ENCODE peak calls at places on chromosomes 11 and 22, in seven cellular contexts. N, E, K, V, W, P and B are unnamed samples.

GRCh38 chr22:20386972-20387371 is 7.0 kb upstream of the ZNF74 start:
- DNase-seq in N (no peak), E (no peak), K (no peak), V (no peak), W (no peak), P (no peak), B (no peak)

GRCh38 chr11:122796128-122796717 is 42.1 kb upstream of the CRTAM start:
- DNase-seq in N (peak), E (peak), K (no peak), V (peak), W (peak), P (peak), B (no peak)

GRCh38 chr11:104148074-104148473 is 15.9 kb downstream of the PDGFD start:
- DNase-seq in N (no peak), E (no peak), K (no peak), V (no peak), W (no peak), P (no peak), B (no peak)

GRCh38 chr11:58775066-58775708 is 43.4 kb upstream of the GLYAT start:
- DNase-seq in N (no peak), E (no peak), K (no peak), V (no peak), W (no peak), P (no peak), B (no peak)

GRCh38 chr11:92861641-92862040 is 107.8 kb upstream of the MTNR1B start:
- DNase-seq in N (no peak), E (no peak), K (no peak), V (peak), W (no peak), P (no peak), B (no peak)

GRCh38 chr11:40306938-40307548 is 1152.4 kb downstream of the LRRC4C start:
- DNase-seq in N (no peak), E (no peak), K (no peak), V (peak), W (peak), P (no peak), B (peak)

GRCh38 chr11:100827934-100828661 is 141.0 kb downstream of the ARHGAP42 start:
- DNase-seq in N (no peak), E (no peak), K (no peak), V (peak), W (peak), P (no peak), B (no peak)

GRCh38 chr11:15843309-15843857 is 513.0 kb downstream of the SOX6 start:
- DNase-seq in N (peak), E (no peak), K (no peak), V (no peak), W (no peak), P (no peak), B (peak)

GRCh38 chr11:100774132-100774531 is 87.0 kb downstream of the ARHGAP42 start:
- DNase-seq in N (no peak), E (no peak), K (no peak), V (no peak), W (no peak), P (no peak), B (no peak)

GRCh38 chr22:39176067-39176621 is 23.7 kb upstream of the CBX7 start:
- DNase-seq in N (peak), E (peak), K (peak), V (peak), W (no peak), P (no peak), B (no peak)

GRCh38 chr22:23204541-23205157 is 24.3 kb downstream of the BCR start:
- DNase-seq in N (peak), E (peak), K (peak), V (no peak), W (no peak), P (no peak), B (no peak)

GRCh38 chr22:39559456-39560105 is 11.0 kb upstream of the CACNA1I start:
- DNase-seq in N (no peak), E (no peak), K (no peak), V (peak), W (no peak), P (no peak), B (no peak)

GRCh38 chr11:64842851-64843841 is 1.3 kb downstream of the CDC42BPG start:
- DNase-seq in N (no peak), E (no peak), K (no peak), V (peak), W (peak), P (no peak), B (no peak)

GRCh38 chr11:101188173-101188572 is 58.6 kb upstream of the PGR start:
- DNase-seq in N (no peak), E (no peak), K (no peak), V (no peak), W (no peak), P (no peak), B (no peak)

GRCh38 chr11:35822815-35823495 is 120.9 kb upstream of the LDLRAD3 start:
- DNase-seq in N (no peak), E (no peak), K (no peak), V (no peak), W (no peak), P (no peak), B (no peak)

GRCh38 chr22:46349681-46350080 is 14.2 kb downstream of the TRMU start:
- DNase-seq in N (no peak), E (no peak), K (peak), V (no peak), W (no peak), P (no peak), B (no peak)

GRCh38 chr22:46347646-46348045 is 12.1 kb downstream of the TRMU start:
- DNase-seq in N (no peak), E (no peak), K (peak), V (no peak), W (no peak), P (no peak), B (no peak)

GRCh38 chr22:46349238-46349637 is 13.7 kb downstream of the TRMU start:
- DNase-seq in N (no peak), E (no peak), K (peak), V (no peak), W (no peak), P (no peak), B (no peak)

GRCh38 chr22:46346680-46347405 is 11.3 kb downstream of the TRMU start:
- DNase-seq in N (peak), E (no peak), K (peak), V (no peak), W (no peak), P (no peak), B (no peak)

GRCh38 chr22:46348099-46348695 is 12.7 kb downstream of the TRMU start:
- DNase-seq in N (no peak), E (no peak), K (peak), V (no peak), W (no peak), P (no peak), B (no peak)
- H3K27ac ChIP-seq in N (peak), E (no peak), K (no peak), V (no peak), W (no peak), P (no peak), B (no peak)

GRCh38 chr11:96256213-96256580 is 86.8 kb downstream of the MAML2 start:
- DNase-seq in N (no peak), E (no peak), K (no peak), V (no peak), W (no peak), P (no peak), B (no peak)

GRCh38 chr11:96257972-96258951 is 84.7 kb downstream of the MAML2 start:
- DNase-seq in N (no peak), E (no peak), K (no peak), V (no peak), W (no peak), P (peak), B (no peak)

GRCh38 chr11:96256604-96257003 is 86.4 kb downstream of the MAML2 start:
- DNase-seq in N (no peak), E (no peak), K (no peak), V (no peak), W (no peak), P (no peak), B (no peak)

GRCh38 chr11:96254854-96255253 is 88.1 kb downstream of the MAML2 start:
- DNase-seq in N (no peak), E (no peak), K (no peak), V (no peak), W (no peak), P (no peak), B (no peak)

GRCh38 chr11:96257036-96257435 is 86.0 kb downstream of the MAML2 start:
- DNase-seq in N (no peak), E (no peak), K (no peak), V (no peak), W (no peak), P (no peak), B (no peak)
- H3K27ac ChIP-seq in N (no peak), E (no peak), K (no peak), V (no peak), W (peak), P (no peak), B (peak)

GRCh38 chr22:26740253-26740652 is 82.9 kb downstream of the MIAT start:
- DNase-seq in N (no peak), E (no peak), K (no peak), V (peak), W (no peak), P (no peak), B (no peak)

GRCh38 chr22:26735019-26735409 is 77.6 kb downstream of the MIAT start:
- DNase-seq in N (peak), E (no peak), K (no peak), V (no peak), W (no peak), P (no peak), B (no peak)

GRCh38 chr22:26737262-26737661 is 79.9 kb downstream of the MIAT start:
- DNase-seq in N (no peak), E (no peak), K (no peak), V (no peak), W (no peak), P (no peak), B (no peak)

GRCh38 chr22:26732284-26732683 is 74.9 kb downstream of the MIAT start:
- DNase-seq in N (no peak), E (no peak), K (no peak), V (no peak), W (no peak), P (no peak), B (no peak)

DNA sequence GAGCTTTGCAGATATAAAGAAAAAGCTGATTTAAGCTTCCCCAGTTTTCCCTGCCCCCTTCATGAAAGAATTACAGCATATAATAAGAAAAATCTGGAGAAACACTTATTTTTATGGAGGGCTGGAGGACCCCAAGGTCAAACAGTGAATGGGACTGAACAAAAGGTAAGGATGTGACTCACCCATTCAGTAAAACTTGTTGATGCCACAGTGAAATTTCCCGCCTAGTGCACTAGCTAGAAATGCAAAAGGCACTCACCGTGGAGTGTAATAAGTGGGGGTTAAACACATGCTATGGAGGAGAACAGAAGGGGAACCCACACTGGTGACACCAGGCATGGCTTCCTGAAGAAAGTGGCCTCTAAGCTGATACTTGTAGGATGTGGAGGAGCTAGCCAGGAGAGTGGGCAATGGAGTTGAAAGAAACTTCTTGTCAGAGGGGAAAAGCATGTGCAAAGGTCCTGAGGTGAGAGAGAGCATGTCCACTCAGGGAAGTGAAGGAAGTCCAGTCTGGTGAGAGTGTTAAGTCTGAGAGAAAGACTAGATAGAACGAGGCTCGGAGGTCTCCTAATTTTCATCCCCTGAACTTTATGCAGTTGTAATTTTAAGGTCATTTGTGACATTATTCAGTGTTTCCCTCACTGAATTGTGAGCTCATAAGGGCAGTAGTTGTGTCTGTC is 77.1 kb downstream of the MIAT start:
- DNase-seq in N (no peak), E (no peak), K (no peak), V (no peak), W (no peak), P (no peak), B (no peak)
- H3K27ac ChIP-seq in N (peak), E (peak), K (no peak), V (no peak), W (no peak), P (no peak), B (no peak)

DNA sequence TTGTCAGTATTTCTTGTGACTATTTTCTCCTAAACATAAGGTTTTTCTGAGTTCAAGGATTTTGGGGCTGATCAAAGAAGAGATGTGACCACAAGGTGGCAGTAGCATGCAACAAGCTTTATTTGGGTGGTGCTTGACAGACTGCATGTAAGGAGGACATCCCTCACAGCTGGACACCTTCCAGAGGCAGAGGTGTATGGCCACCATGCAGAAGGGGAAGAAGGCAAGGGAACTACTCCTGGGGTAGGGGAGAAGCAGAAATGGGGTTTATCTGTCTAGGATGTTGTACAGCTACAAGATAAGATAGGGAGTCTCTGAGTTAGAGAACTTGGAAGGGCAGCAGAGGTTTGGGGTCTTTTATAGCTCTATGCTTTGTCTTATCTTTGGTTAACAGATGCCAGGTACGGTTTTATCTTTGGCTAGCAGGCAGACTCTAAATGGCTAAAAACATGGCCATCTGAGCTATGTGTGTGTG is 5.1 kb upstream of the BIRC2 start:
- DNase-seq in N (peak), E (peak), K (peak), V (peak), W (peak), P (peak), B (no peak)
- H3K27ac ChIP-seq in N (no peak), E (no peak), K (no peak), V (no peak), W (no peak), P (no peak), B (no peak)

DNA sequence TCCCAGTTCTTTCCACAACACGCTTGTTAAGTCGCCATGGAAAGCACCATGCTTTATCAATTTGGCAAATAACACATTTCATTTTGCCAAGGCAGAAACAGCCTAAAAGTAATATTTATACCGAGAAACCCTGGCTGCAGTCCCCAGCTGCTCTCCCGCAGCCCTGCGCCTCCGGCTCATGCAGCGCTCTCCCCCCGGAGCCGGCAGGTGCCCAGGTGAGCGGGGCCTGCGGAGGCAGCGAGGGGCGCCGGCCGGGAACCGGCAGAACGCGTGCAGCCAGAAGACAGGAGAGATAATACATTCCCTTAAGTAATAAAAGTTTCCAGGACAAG is 651 bp upstream of the ARHGEF12 start:
- DNase-seq in N (no peak), E (no peak), K (no peak), V (no peak), W (peak), P (peak), B (no peak)
- H3K27ac ChIP-seq in N (peak), E (peak), K (peak), V (peak), W (peak), P (peak), B (peak)

DNA sequence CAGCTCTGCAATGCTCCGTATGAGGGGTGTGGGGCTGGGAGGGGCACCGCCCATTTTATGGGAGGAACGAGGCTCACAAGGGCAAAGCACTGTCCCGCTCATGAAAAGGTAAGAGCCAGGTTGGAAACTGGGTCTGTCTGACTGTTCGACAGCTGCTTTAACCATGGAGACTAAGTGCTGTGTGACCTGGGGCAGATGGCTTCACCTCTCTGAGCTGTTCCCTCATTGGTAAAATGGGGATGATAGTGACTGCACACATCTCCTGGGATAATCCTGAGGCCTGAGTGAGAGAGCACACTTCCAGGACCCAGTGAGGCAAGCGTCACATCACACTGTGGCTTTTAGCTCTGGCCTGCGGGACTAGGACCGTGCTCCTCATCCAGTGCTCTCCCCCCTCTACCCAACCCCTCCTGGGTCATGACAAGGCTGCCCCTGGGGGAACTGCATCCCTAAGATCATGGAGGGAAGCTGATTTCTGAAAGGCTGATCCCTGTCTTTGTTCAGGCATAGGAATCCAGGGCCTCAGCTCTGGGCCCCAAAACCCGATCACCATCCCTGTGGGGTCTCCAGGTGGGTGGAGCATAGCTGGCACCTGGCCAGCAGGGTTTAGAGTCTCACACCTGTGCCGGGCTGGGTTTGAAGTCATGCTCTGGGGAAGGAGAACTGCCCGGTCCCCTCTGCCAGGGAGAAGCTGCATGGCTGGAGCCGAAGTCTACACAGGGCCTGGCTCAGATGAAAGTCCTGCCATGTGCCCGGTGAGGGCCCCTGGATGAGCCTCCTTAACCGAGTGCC is 21.3 kb downstream of the FGF3 start:
- DNase-seq in N (no peak), E (no peak), K (no peak), V (no peak), W (no peak), P (no peak), B (no peak)
- H3K27ac ChIP-seq in N (no peak), E (no peak), K (no peak), V (no peak), W (no peak), P (no peak), B (no peak)

GRCh38 chr11:13661074-13661623 is 7.3 kb upstream of the FAR1 start:
- DNase-seq in N (no peak), E (no peak), K (no peak), V (no peak), W (no peak), P (no peak), B (no peak)
- H3K27ac ChIP-seq in N (no peak), E (no peak), K (no peak), V (no peak), W (no peak), P (no peak), B (no peak)

DNA sequence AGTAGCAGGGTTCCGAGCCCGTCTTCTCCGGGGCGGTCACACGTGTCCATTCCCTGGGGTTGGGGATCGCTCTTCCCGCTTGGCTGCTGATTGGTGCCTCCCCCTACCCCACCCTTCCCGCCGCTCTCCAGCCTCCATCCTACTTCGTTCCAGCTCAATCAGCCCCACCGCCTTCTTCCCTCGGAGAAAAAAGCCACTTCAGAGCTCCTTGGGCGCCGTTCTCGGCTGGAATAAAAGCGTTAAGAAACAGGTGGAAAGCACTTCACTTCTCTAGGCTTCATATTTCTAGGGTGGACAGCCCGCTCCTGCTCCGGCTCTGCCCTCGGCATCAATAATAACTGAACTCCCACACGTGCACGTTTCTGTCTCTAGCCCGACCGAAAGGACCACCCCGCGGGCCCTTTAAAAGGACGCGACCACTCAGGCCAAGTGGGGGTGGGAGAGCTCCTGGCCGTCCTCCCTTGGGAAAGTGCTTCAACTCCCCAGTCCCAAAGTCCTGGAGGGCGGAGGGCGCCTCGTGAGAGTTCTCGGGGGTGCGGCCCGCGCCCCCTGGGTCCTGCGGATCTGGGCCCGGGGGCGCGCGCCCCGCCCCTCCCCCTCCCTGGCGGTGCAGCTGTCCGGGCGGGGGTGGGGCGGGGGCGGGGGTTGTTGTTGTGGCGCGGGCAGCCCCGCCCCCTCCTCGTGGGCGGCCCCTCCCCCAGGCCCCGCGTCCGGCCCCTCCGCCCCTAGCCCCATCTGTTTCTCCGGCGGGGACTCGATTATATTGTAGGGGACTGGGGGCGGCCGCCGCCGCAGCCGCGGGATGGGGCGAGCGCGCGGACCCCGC is at the start of gene CECR2:
- DNase-seq in N (peak), E (peak), K (no peak), V (peak), W (no peak), P (no peak), B (peak)
- H3K27ac ChIP-seq in N (peak), E (peak), K (no peak), V (peak), W (peak), P (no peak), B (peak)